ENCODE peak calls at places on chromosome 3, in nine cellular contexts. F, K, Q, Z, A, H, L, I and D are unnamed samples.
A peak's percentile ranks its signal among the peaks of the same experiment; 100 is the strongest.

GRCh38 chr3:73073091-73073707 is 11.7 kb downstream of the EBLN2 start:
- DNase-seq in F (no peak), K (no peak), Q (no peak), Z (no peak), A (no peak), H (no peak), L (no peak), I (no peak), D (no peak)

GRCh38 chr3:4432233-4432632 is 34.8 kb downstream of the SUMF1 start:
- DNase-seq in F (no peak), K (no peak), Q (no peak), Z (no peak), A (no peak), H (no peak), L (no peak), I (no peak), D (no peak)

GRCh38 chr3:24220859-24221657 is 273.6 kb downstream of the THRB start:
- DNase-seq in F (no peak), K (peak; percentile 38), Q (peak; percentile 65), Z (no peak), A (no peak), H (peak; percentile 30), L (no peak), I (no peak), D (no peak)

GRCh38 chr3:133897547-133897946 is 1.9 kb upstream of the RAB6B start:
- DNase-seq in F (no peak), K (no peak), Q (no peak), Z (no peak), A (no peak), H (no peak), L (no peak), I (peak; percentile 10), D (no peak)

GRCh38 chr3:126548556-126549466 is 9.9 kb downstream of the C3orf22 start:
- DNase-seq in F (no peak), K (no peak), Q (no peak), Z (no peak), A (no peak), H (peak; percentile 27), L (no peak), I (no peak), D (no peak)

GRCh38 chr3:72032435-72033118 is 247.6 kb upstream of the PROK2 start:
- DNase-seq in F (no peak), K (no peak), Q (no peak), Z (no peak), A (no peak), H (no peak), L (no peak), I (no peak), D (no peak)

GRCh38 chr3:14203521-14204079 is 25.0 kb downstream of the LSM3 start:
- DNase-seq in F (peak; percentile 72), K (peak; percentile 84), Q (peak; percentile 76), Z (peak; percentile 45), A (peak; percentile 58), H (peak; percentile 69), L (peak; percentile 21), I (peak; percentile 60), D (peak; percentile 89)

GRCh38 chr3:127754411-127755304 is 67.7 kb downstream of the MGLL start:
- DNase-seq in F (no peak), K (no peak), Q (no peak), Z (no peak), A (no peak), H (peak; percentile 45), L (peak; percentile 5), I (no peak), D (no peak)

GRCh38 chr3:102449341-102449740 is 14.5 kb downstream of the ZPLD1 start:
- DNase-seq in F (no peak), K (no peak), Q (no peak), Z (no peak), A (no peak), H (no peak), L (no peak), I (no peak), D (no peak)

GRCh38 chr3:187403768-187404270 is 35.6 kb downstream of the RTP4 start:
- DNase-seq in F (no peak), K (no peak), Q (peak; percentile 36), Z (no peak), A (no peak), H (no peak), L (no peak), I (no peak), D (no peak)

GRCh38 chr3:32143849-32144757 is 37.7 kb downstream of the GPD1L start:
- DNase-seq in F (peak; percentile 71), K (peak; percentile 58), Q (peak; percentile 57), Z (peak; percentile 42), A (peak; percentile 62), H (no peak), L (peak; percentile 57), I (peak; percentile 67), D (peak; percentile 80)

GRCh38 chr3:43153189-43154083 is 47.6 kb upstream of the POMGNT2 start:
- DNase-seq in F (no peak), K (peak; percentile 96), Q (peak; percentile 96), Z (no peak), A (no peak), H (peak; percentile 86), L (no peak), I (no peak), D (no peak)

GRCh38 chr3:73045391-73045790 is 16.1 kb upstream of the EBLN2 start:
- DNase-seq in F (no peak), K (no peak), Q (no peak), Z (no peak), A (no peak), H (no peak), L (no peak), I (no peak), D (no peak)

GRCh38 chr3:190044142-190044541 is 76.6 kb downstream of the P3H2 start:
- DNase-seq in F (peak; percentile 54), K (no peak), Q (no peak), Z (no peak), A (no peak), H (no peak), L (no peak), I (no peak), D (no peak)

GRCh38 chr3:173730391-173730790 is 332.8 kb downstream of the NLGN1 start:
- DNase-seq in F (no peak), K (no peak), Q (no peak), Z (no peak), A (no peak), H (no peak), L (no peak), I (no peak), D (no peak)

GRCh38 chr3:123755508-123755907 is 128.6 kb downstream of the MYLK start:
- DNase-seq in F (no peak), K (no peak), Q (no peak), Z (no peak), A (no peak), H (no peak), L (no peak), I (no peak), D (no peak)

GRCh38 chr3:23894166-23895061 is 22.4 kb downstream of the NKIRAS1 start:
- DNase-seq in F (no peak), K (no peak), Q (no peak), Z (no peak), A (no peak), H (no peak), L (no peak), I (no peak), D (no peak)

GRCh38 chr3:47379488-47379899 is 1.3 kb upstream of the PTPN23 start:
- DNase-seq in F (no peak), K (peak; percentile 32), Q (no peak), Z (no peak), A (no peak), H (no peak), L (no peak), I (no peak), D (no peak)